ENCODE peak calls at places on chromosomes 12 and 14, in eight cellular contexts. One of them, this sample, is unnamed.

GRCh38 chr12:45725631-45726593 is 3.6 kb upstream of the ARID2 start:
- DNase-seq in GM23338: peak; percentile 35
- DNase-seq in GM12891: no peak
- DNase-seq in SK-N-MC: no peak
- DNase-seq in stomach: no peak
- DNase-seq in breast epithelium: no peak
- DNase-seq in HCT116: no peak
- DNase-seq in GM12878: no peak
- DNase-seq in this sample: no peak

GRCh38 chr14:54366726-54367707 is 29.8 kb upstream of the CDKN3 start:
- DNase-seq in breast epithelium: no peak
- DNase-seq in GM12878: no peak
- DNase-seq in stomach: peak; percentile 42
- DNase-seq in GM23338: peak; percentile 83
- DNase-seq in GM12891: peak; percentile 14
- DNase-seq in SK-N-MC: no peak
- DNase-seq in HCT116: peak; percentile 49
- DNase-seq in this sample: no peak

GRCh38 chr14:21056520-21057163 is 980 bp upstream of the RNASE8 start:
- DNase-seq in stomach: no peak
- DNase-seq in HCT116: no peak
- DNase-seq in breast epithelium: no peak
- DNase-seq in GM12891: no peak
- DNase-seq in GM12878: no peak
- DNase-seq in GM23338: no peak
- DNase-seq in SK-N-MC: no peak
- DNase-seq in this sample: no peak

GRCh38 chr12:80264891-80265290 is 165.6 kb downstream of the OTOGL start:
- DNase-seq in GM23338: no peak
- DNase-seq in GM12878: no peak
- DNase-seq in GM12891: no peak
- DNase-seq in stomach: no peak
- DNase-seq in HCT116: no peak
- DNase-seq in SK-N-MC: no peak
- DNase-seq in breast epithelium: no peak
- DNase-seq in this sample: no peak

GRCh38 chr12:118374126-118374725 is 1.5 kb upstream of the TAOK3 start:
- DNase-seq in GM12891: no peak
- DNase-seq in HCT116: no peak
- DNase-seq in stomach: no peak
- DNase-seq in SK-N-MC: no peak
- DNase-seq in breast epithelium: no peak
- DNase-seq in GM12878: no peak
- DNase-seq in GM23338: no peak
- DNase-seq in this sample: no peak

GRCh38 chr12:6430124-6430989 is 14.4 kb upstream of the CD27 start:
- DNase-seq in GM12878: no peak
- DNase-seq in GM23338: no peak
- DNase-seq in SK-N-MC: peak; percentile 10
- DNase-seq in GM12891: no peak
- DNase-seq in stomach: peak; percentile 87
- DNase-seq in breast epithelium: no peak
- DNase-seq in HCT116: peak; percentile 76
- DNase-seq in this sample: peak; percentile 93

GRCh38 chr12:16604853-16605252 is 1.1 kb downstream of the LMO3 start:
- DNase-seq in GM12891: no peak
- DNase-seq in GM23338: peak; percentile 53
- DNase-seq in SK-N-MC: no peak
- DNase-seq in GM12878: no peak
- DNase-seq in stomach: no peak
- DNase-seq in breast epithelium: no peak
- DNase-seq in HCT116: no peak
- DNase-seq in this sample: peak; percentile 54

GRCh38 chr14:51095854-51096823 is 1.2 kb upstream of the TRIM9 start:
- DNase-seq in breast epithelium: no peak
- DNase-seq in stomach: no peak
- DNase-seq in SK-N-MC: no peak
- DNase-seq in GM12891: no peak
- DNase-seq in GM23338: no peak
- DNase-seq in GM12878: no peak
- DNase-seq in HCT116: no peak
- DNase-seq in this sample: peak; percentile 21

GRCh38 chr12:60106207-60106606 is 510.4 kb downstream of the SLC16A7 start:
- DNase-seq in GM23338: no peak
- DNase-seq in breast epithelium: no peak
- DNase-seq in SK-N-MC: no peak
- DNase-seq in stomach: no peak
- DNase-seq in GM12891: no peak
- DNase-seq in HCT116: no peak
- DNase-seq in GM12878: no peak
- DNase-seq in this sample: no peak

GRCh38 chr12:11650697-11651281 is 1.3 kb downstream of the ETV6 start:
- DNase-seq in HCT116: no peak
- DNase-seq in GM12891: no peak
- DNase-seq in SK-N-MC: no peak
- DNase-seq in stomach: no peak
- DNase-seq in GM12878: peak; percentile 40
- DNase-seq in breast epithelium: no peak
- DNase-seq in GM23338: no peak
- DNase-seq in this sample: peak; percentile 32

GRCh38 chr14:105419305-105420091 is at the start of gene MTA1:
- DNase-seq in HCT116: no peak
- DNase-seq in stomach: peak; percentile 56
- DNase-seq in GM23338: peak; percentile 72
- DNase-seq in SK-N-MC: no peak
- DNase-seq in GM12891: peak; percentile 85
- DNase-seq in GM12878: no peak
- DNase-seq in breast epithelium: no peak
- DNase-seq in this sample: peak; percentile 54

GRCh38 chr12:113052326-113052725 is 4.2 kb upstream of the DTX1 start:
- DNase-seq in GM23338: no peak
- DNase-seq in GM12891: no peak
- DNase-seq in stomach: no peak
- DNase-seq in SK-N-MC: no peak
- DNase-seq in breast epithelium: no peak
- DNase-seq in HCT116: no peak
- DNase-seq in GM12878: no peak
- DNase-seq in this sample: no peak

GRCh38 chr12:95623554-95624170 is 72.4 kb upstream of the USP44 start:
- DNase-seq in stomach: peak; percentile 79
- DNase-seq in breast epithelium: peak; percentile 71
- DNase-seq in GM12878: no peak
- DNase-seq in GM12891: peak; percentile 15
- DNase-seq in GM23338: peak; percentile 99
- DNase-seq in SK-N-MC: peak; percentile 35
- DNase-seq in HCT116: peak; percentile 66
- DNase-seq in this sample: no peak

GRCh38 chr12:123643911-123644310 is 10.3 kb downstream of the GTF2H3 start:
- DNase-seq in SK-N-MC: no peak
- DNase-seq in stomach: no peak
- DNase-seq in GM12891: no peak
- DNase-seq in GM12878: no peak
- DNase-seq in GM23338: no peak
- DNase-seq in breast epithelium: no peak
- DNase-seq in HCT116: no peak
- DNase-seq in this sample: peak; percentile 35

GRCh38 chr14:67240168-67240932 is 885 bp upstream of the PALS1 start:
- DNase-seq in HCT116: no peak
- DNase-seq in GM12891: no peak
- DNase-seq in stomach: peak; percentile 74
- DNase-seq in GM23338: peak; percentile 45
- DNase-seq in GM12878: no peak
- DNase-seq in breast epithelium: peak; percentile 67
- DNase-seq in SK-N-MC: no peak
- DNase-seq in this sample: peak; percentile 76

GRCh38 chr14:103427485-103428443 is 42.5 kb downstream of the MARK3 start:
- DNase-seq in GM12891: no peak
- DNase-seq in HCT116: no peak
- DNase-seq in stomach: no peak
- DNase-seq in GM23338: peak; percentile 83
- DNase-seq in SK-N-MC: peak; percentile 70
- DNase-seq in GM12878: peak; percentile 36
- DNase-seq in breast epithelium: no peak
- DNase-seq in this sample: no peak

GRCh38 chr14:28565345-28565744 is 201.2 kb upstream of the FOXG1 start:
- DNase-seq in stomach: no peak
- DNase-seq in HCT116: no peak
- DNase-seq in GM12891: no peak
- DNase-seq in GM12878: no peak
- DNase-seq in GM23338: no peak
- DNase-seq in SK-N-MC: no peak
- DNase-seq in breast epithelium: no peak
- DNase-seq in this sample: no peak

GRCh38 chr12:76003263-76003640 is 28.3 kb downstream of the PHLDA1 start:
- DNase-seq in GM12891: no peak
- DNase-seq in GM12878: no peak
- DNase-seq in stomach: no peak
- DNase-seq in GM23338: peak; percentile 28
- DNase-seq in HCT116: no peak
- DNase-seq in SK-N-MC: no peak
- DNase-seq in breast epithelium: no peak
- DNase-seq in this sample: no peak

GRCh38 chr12:78392918-78393317 is 471.7 kb upstream of the SYT1 start:
- DNase-seq in GM23338: no peak
- DNase-seq in breast epithelium: no peak
- DNase-seq in GM12878: no peak
- DNase-seq in HCT116: no peak
- DNase-seq in SK-N-MC: peak; percentile 34
- DNase-seq in GM12891: no peak
- DNase-seq in stomach: no peak
- DNase-seq in this sample: no peak

GRCh38 chr12:52203126-52203921 is 11.5 kb upstream of the KRT80 start:
- DNase-seq in breast epithelium: peak; percentile 70
- DNase-seq in GM23338: no peak
- DNase-seq in GM12878: no peak
- DNase-seq in stomach: peak; percentile 36
- DNase-seq in HCT116: peak; percentile 56
- DNase-seq in SK-N-MC: no peak
- DNase-seq in GM12891: no peak
- DNase-seq in this sample: no peak

DNA sequence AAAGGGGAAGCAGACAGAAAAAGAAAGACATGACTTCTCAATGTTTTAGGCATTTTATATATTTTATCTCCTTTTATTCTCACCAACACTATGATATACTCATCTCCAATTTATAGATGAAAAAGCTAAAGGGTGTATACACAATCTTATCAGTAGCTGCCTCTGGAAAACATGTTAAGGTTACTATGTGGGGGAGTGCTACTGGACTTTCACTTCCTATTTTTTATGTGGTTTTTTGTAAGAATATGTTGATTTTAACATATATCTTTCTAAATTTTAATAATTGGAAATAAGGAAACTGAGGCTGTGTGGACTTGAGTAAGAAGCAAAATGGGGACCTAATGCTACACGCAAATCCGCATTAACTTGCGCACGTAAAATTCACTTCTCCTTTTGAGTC is 99.6 kb upstream of the PDE3A start:
- DNase-seq in breast epithelium: no peak
- DNase-seq in stomach: no peak
- DNase-seq in HCT116: no peak
- DNase-seq in GM12878: no peak
- DNase-seq in SK-N-MC: no peak
- DNase-seq in GM23338: no peak
- DNase-seq in GM12891: no peak
- DNase-seq in this sample: no peak
- TF ChIP-seq POLR2AphosphoS5 in breast epithelium: no peak
- TF ChIP-seq POLR2AphosphoS5 in stomach: no peak
- TF ChIP-seq POLR2AphosphoS5 in HCT116: no peak
- TF ChIP-seq POLR2AphosphoS5 in GM12878: no peak
- TF ChIP-seq POLR2AphosphoS5 in SK-N-MC: no peak
- TF ChIP-seq POLR2AphosphoS5 in GM23338: no peak
- TF ChIP-seq POLR2AphosphoS5 in GM12891: no peak
- TF ChIP-seq POLR2AphosphoS5 in this sample: no peak

GRCh38 chr14:81938341-81938740 is 404.7 kb upstream of the SEL1L start:
- DNase-seq in HCT116: no peak
- DNase-seq in GM23338: no peak
- DNase-seq in stomach: no peak
- DNase-seq in GM12891: no peak
- DNase-seq in GM12878: no peak
- DNase-seq in SK-N-MC: no peak
- DNase-seq in breast epithelium: no peak
- DNase-seq in this sample: no peak
- TF ChIP-seq POLR2AphosphoS5 in HCT116: no peak
- TF ChIP-seq POLR2AphosphoS5 in GM23338: no peak
- TF ChIP-seq POLR2AphosphoS5 in stomach: no peak
- TF ChIP-seq POLR2AphosphoS5 in GM12891: no peak
- TF ChIP-seq POLR2AphosphoS5 in GM12878: no peak
- TF ChIP-seq POLR2AphosphoS5 in SK-N-MC: no peak
- TF ChIP-seq POLR2AphosphoS5 in breast epithelium: no peak
- TF ChIP-seq POLR2AphosphoS5 in this sample: no peak

DNA sequence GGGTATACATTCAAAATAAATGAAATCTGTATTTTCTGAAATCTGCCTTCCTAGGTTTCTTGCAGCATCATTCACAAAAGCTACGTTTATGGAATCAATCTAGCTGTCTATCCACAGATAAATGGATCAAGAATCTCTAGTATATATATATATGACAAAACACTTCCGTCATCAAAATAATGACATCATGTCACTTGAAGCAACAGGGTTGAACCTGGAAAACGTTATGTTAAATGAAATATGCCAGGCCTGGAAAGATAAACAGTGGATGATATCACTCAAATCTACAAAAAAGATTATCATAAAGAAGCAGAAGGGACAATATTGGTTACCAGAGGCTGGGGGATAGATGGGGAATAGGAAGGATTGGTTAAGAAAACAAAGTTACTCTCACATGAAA is 28.6 kb downstream of the ASCL4 start:
- DNase-seq in GM23338: no peak
- DNase-seq in HCT116: no peak
- DNase-seq in GM12878: no peak
- DNase-seq in SK-N-MC: no peak
- DNase-seq in GM12891: no peak
- DNase-seq in breast epithelium: no peak
- DNase-seq in stomach: no peak
- DNase-seq in this sample: no peak
- TF ChIP-seq POLR2AphosphoS5 in GM23338: no peak
- TF ChIP-seq POLR2AphosphoS5 in HCT116: no peak
- TF ChIP-seq POLR2AphosphoS5 in GM12878: no peak
- TF ChIP-seq POLR2AphosphoS5 in SK-N-MC: no peak
- TF ChIP-seq POLR2AphosphoS5 in GM12891: no peak
- TF ChIP-seq POLR2AphosphoS5 in breast epithelium: no peak
- TF ChIP-seq POLR2AphosphoS5 in stomach: no peak
- TF ChIP-seq POLR2AphosphoS5 in this sample: no peak

DNA sequence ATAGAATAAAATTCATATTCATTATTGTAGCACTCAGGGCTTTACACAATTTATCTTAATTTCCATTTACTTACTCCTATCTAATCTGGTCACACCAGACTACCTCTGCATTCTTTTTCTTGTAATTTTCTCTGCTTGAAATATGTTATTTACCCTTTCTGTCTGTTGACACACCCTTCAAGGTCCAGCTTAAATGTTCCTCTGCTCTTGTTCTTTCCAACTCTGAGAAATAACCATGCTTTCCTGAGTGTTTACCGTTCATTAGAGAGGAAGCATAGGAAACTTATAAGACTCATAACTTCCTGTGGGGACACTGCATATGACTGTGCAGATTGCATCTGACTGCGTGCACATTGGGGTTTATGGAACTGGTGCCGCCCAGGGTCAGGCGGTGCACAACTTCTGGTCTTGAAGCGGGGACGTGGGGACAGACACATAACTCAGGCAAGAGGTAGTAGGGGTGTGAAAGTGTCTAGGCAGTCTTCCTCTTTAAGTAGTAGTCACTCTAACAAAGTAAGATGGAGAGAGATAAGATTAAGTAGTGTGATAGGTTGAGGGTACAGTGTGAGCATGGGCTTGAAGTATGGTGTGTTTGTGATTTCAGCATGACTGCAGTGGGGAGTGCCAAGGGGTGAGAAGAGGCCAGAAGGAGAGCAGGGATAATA is 42.6 kb upstream of the FOXJ2 start:
- DNase-seq in HCT116: no peak
- DNase-seq in SK-N-MC: no peak
- DNase-seq in GM12878: no peak
- DNase-seq in GM23338: no peak
- DNase-seq in GM12891: no peak
- DNase-seq in stomach: peak; percentile 29
- DNase-seq in breast epithelium: no peak
- DNase-seq in this sample: no peak
- TF ChIP-seq POLR2AphosphoS5 in HCT116: no peak
- TF ChIP-seq POLR2AphosphoS5 in SK-N-MC: no peak
- TF ChIP-seq POLR2AphosphoS5 in GM12878: no peak
- TF ChIP-seq POLR2AphosphoS5 in GM23338: no peak
- TF ChIP-seq POLR2AphosphoS5 in GM12891: no peak
- TF ChIP-seq POLR2AphosphoS5 in stomach: no peak
- TF ChIP-seq POLR2AphosphoS5 in breast epithelium: no peak
- TF ChIP-seq POLR2AphosphoS5 in this sample: peak; percentile 86